ENCODE peak calls at places on chromosomes 2 and 18, in seven cellular contexts. S is ascending aorta, F is colonic mucosa, K is pancreas, Y is lung, I is H9, X is tibial artery. U is an unnamed sample.

GRCh38 chr2:86224645-86225355 is 25.5 kb downstream of the MRPL35 start:
- DNase-seq in S (no peak), F (no peak), K (no peak), Y (no peak), I (no peak), X (no peak), U (no peak)

GRCh38 chr2:1622521-1623200 is 121.7 kb downstream of the PXDN start:
- DNase-seq in S (no peak), F (no peak), K (no peak), Y (no peak), I (no peak), X (no peak), U (no peak)

GRCh38 chr2:60764736-60765534 is 8.9 kb downstream of the PAPOLG start:
- DNase-seq in S (no peak), F (no peak), K (no peak), Y (no peak), I (no peak), X (no peak), U (no peak)

GRCh38 chr18:60019463-60019840 is 119.7 kb downstream of the PMAIP1 start:
- DNase-seq in S (no peak), F (no peak), K (no peak), Y (no peak), I (no peak), X (no peak), U (no peak)

GRCh38 chr18:21762181-21762772 is 21.7 kb downstream of the MIB1 start:
- DNase-seq in S (no peak), F (no peak), K (no peak), Y (no peak), I (no peak), X (no peak), U (no peak)

GRCh38 chr2:152458441-152458940 is 123.5 kb downstream of the FMNL2 start:
- DNase-seq in S (no peak), F (no peak), K (no peak), Y (no peak), I (no peak), X (no peak), U (no peak)

GRCh38 chr18:67232406-67232805 is 284.1 kb downstream of the DSEL start:
- DNase-seq in S (no peak), F (no peak), K (no peak), Y (no peak), I (no peak), X (no peak), U (no peak)

GRCh38 chr2:98705333-98705617 is 25.7 kb downstream of the MGAT4A start:
- DNase-seq in S (no peak), F (no peak), K (no peak), Y (no peak), I (no peak), X (no peak), U (no peak)

GRCh38 chr2:989766-990467 is 39.3 kb downstream of the SNTG2 start:
- DNase-seq in S (no peak), F (no peak), K (no peak), Y (no peak), I (no peak), X (no peak), U (no peak)

GRCh38 chr2:149552830-149553229 is 34.7 kb downstream of the MMADHC start:
- DNase-seq in S (no peak), F (no peak), K (no peak), Y (no peak), I (no peak), X (no peak), U (no peak)

GRCh38 chr2:64727843-64728463 is 74.2 kb upstream of the SERTAD2 start:
- DNase-seq in S (no peak), F (no peak), K (no peak), Y (no peak), I (peak), X (no peak), U (no peak)

GRCh38 chr2:111032721-111033532 is 87.8 kb upstream of the BCL2L11 start:
- DNase-seq in S (no peak), F (peak), K (peak), Y (no peak), I (peak), X (no peak), U (peak)

GRCh38 chr2:174699993-174700766 is 64.1 kb downstream of the CHRNA1 start:
- DNase-seq in S (no peak), F (no peak), K (no peak), Y (no peak), I (no peak), X (no peak), U (no peak)

GRCh38 chr2:218896501-218897393 is 16.1 kb downstream of the WNT10A start:
- DNase-seq in S (no peak), F (peak), K (no peak), Y (no peak), I (peak), X (no peak), U (peak)

GRCh38 chr18:79947054-79947755 is 4.2 kb downstream of the SLC66A2 start:
- DNase-seq in S (no peak), F (peak), K (no peak), Y (no peak), I (peak), X (no peak), U (no peak)

GRCh38 chr18:69874058-69874457 is 73.6 kb downstream of the CD226 start:
- DNase-seq in S (no peak), F (no peak), K (no peak), Y (no peak), I (no peak), X (no peak), U (no peak)

GRCh38 chr18:30415903-30416302 is 626.6 kb downstream of the DSC3 start:
- DNase-seq in S (no peak), F (no peak), K (no peak), Y (no peak), I (no peak), X (no peak), U (no peak)

GRCh38 chr2:177334940-177335543 is 57.5 kb upstream of the AGPS start:
- DNase-seq in S (no peak), F (no peak), K (no peak), Y (no peak), I (no peak), X (no peak), U (no peak)

GRCh38 chr18:3715223-3716080 is 265.5 kb downstream of the TGIF1 start:
- DNase-seq in S (no peak), F (no peak), K (no peak), Y (no peak), I (no peak), X (no peak), U (no peak)

GRCh38 chr2:173124441-173124840 is 48.8 kb downstream of the MAP3K20 start:
- DNase-seq in S (no peak), F (no peak), K (no peak), Y (no peak), I (no peak), X (no peak), U (no peak)

GRCh38 chr2:112757265-112757664 is 7.1 kb downstream of the CKAP2L start:
- DNase-seq in S (no peak), F (no peak), K (no peak), Y (no peak), I (no peak), X (no peak), U (no peak)

GRCh38 chr18:51867767-51868166 is 472.2 kb upstream of the DCC start:
- DNase-seq in S (no peak), F (no peak), K (no peak), Y (no peak), I (no peak), X (no peak), U (no peak)

GRCh38 chr2:159209341-159210306 is 76.9 kb downstream of the WDSUB1 start:
- DNase-seq in S (no peak), F (peak), K (no peak), Y (no peak), I (no peak), X (no peak), U (no peak)

GRCh38 chr18:21196426-21196825 is 45.6 kb upstream of the GREB1L start:
- DNase-seq in S (no peak), F (no peak), K (no peak), Y (no peak), I (no peak), X (no peak), U (no peak)

GRCh38 chr2:174005801-174006419 is 40.7 kb upstream of the SP3 start:
- DNase-seq in S (no peak), F (no peak), K (no peak), Y (no peak), I (no peak), X (no peak), U (no peak)

GRCh38 chr2:150459281-150459680 is 28.2 kb downstream of the RND3 start:
- DNase-seq in S (no peak), F (no peak), K (no peak), Y (no peak), I (no peak), X (no peak), U (no peak)

GRCh38 chr2:203683932-203684556 is 22.4 kb upstream of the CD28 start:
- DNase-seq in S (no peak), F (no peak), K (no peak), Y (no peak), I (no peak), X (peak), U (peak)

GRCh38 chr2:238560234-238560633 is 133.5 kb downstream of the ASB1 start:
- DNase-seq in S (no peak), F (no peak), K (no peak), Y (no peak), I (peak), X (no peak), U (no peak)

GRCh38 chr2:178602901-178603300 is 122.6 kb downstream of the PLEKHA3 start:
- DNase-seq in S (no peak), F (no peak), K (no peak), Y (no peak), I (no peak), X (no peak), U (no peak)

GRCh38 chr18:13302611-13303267 is 84.2 kb downstream of the LDLRAD4 start:
- DNase-seq in S (no peak), F (no peak), K (no peak), Y (no peak), I (no peak), X (no peak), U (no peak)

GRCh38 chr2:38925982-38926381 is 36.3 kb downstream of the ARHGEF33 start:
- DNase-seq in S (no peak), F (no peak), K (no peak), Y (no peak), I (peak), X (no peak), U (no peak)

GRCh38 chr18:45657357-45658335 is 42.4 kb downstream of the SLC14A2 start:
- DNase-seq in S (no peak), F (no peak), K (no peak), Y (no peak), I (no peak), X (no peak), U (no peak)

GRCh38 chr18:26536664-26537063 is 11.7 kb downstream of the KCTD1 start:
- DNase-seq in S (no peak), F (no peak), K (no peak), Y (no peak), I (no peak), X (no peak), U (no peak)

GRCh38 chr2:101733257-101733993 is 35.9 kb downstream of the MAP4K4 start:
- DNase-seq in S (no peak), F (no peak), K (no peak), Y (no peak), I (no peak), X (no peak), U (no peak)

GRCh38 chr18:59446012-59446411 is 86.9 kb upstream of the LMAN1 start:
- DNase-seq in S (no peak), F (no peak), K (no peak), Y (no peak), I (no peak), X (no peak), U (no peak)

DNA sequence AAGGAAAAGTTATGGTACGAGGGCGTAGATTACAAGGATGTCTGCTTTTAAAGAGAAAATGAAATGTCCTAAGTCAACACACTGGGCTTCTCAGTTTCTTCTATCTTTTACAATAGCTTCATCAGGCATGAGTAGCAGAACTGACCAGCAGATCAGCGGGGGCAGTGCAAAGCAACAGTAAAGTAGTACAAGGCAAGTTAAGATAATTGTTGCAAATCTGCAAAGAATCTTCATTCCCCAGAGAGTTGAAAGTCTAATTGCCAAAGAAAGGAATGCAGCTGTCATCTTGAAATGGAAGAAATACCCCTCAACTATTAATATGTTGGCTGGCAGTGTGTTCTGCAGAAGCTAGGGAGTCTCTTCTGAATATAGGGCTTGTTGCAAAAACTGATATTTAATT is 60.2 kb upstream of the SLC39A10 start:
- DNase-seq in S (no peak), F (no peak), K (no peak), Y (no peak), I (no peak), X (no peak), U (no peak)
- TF ChIP-seq CTCF in S (no peak), F (no peak), K (no peak), Y (no peak), I (no peak), X (no peak), U (no peak)

GRCh38 chr2:47155091-47155876 is at the start of gene STPG4:
- DNase-seq in S (no peak), F (no peak), K (no peak), Y (no peak), I (peak), X (no peak), U (no peak)

GRCh38 chr2:47158576-47158975 is 3.5 kb upstream of the STPG4 start:
- DNase-seq in S (no peak), F (no peak), K (no peak), Y (no peak), I (no peak), X (no peak), U (no peak)

GRCh38 chr2:47147011-47147410 is 8.1 kb downstream of the STPG4 start:
- DNase-seq in S (no peak), F (no peak), K (no peak), Y (no peak), I (no peak), X (no peak), U (no peak)

GRCh38 chr2:47150175-47150574 is 4.9 kb downstream of the STPG4 start:
- DNase-seq in S (no peak), F (no peak), K (no peak), Y (no peak), I (no peak), X (no peak), U (no peak)

GRCh38 chr2:47152803-47153202 is 2.3 kb downstream of the STPG4 start:
- DNase-seq in S (no peak), F (no peak), K (no peak), Y (no peak), I (no peak), X (no peak), U (no peak)
- TF ChIP-seq CTCF in S (no peak), F (no peak), K (no peak), Y (no peak), I (no peak), X (no peak), U (no peak)

GRCh38 chr2:234058881-234059280 is 8.4 kb downstream of the SPP2 start:
- DNase-seq in S (no peak), F (no peak), K (no peak), Y (no peak), I (no peak), X (no peak), U (no peak)
- TF ChIP-seq CTCF in S (no peak), F (no peak), K (no peak), Y (no peak), I (no peak), X (no peak), U (no peak)

DNA sequence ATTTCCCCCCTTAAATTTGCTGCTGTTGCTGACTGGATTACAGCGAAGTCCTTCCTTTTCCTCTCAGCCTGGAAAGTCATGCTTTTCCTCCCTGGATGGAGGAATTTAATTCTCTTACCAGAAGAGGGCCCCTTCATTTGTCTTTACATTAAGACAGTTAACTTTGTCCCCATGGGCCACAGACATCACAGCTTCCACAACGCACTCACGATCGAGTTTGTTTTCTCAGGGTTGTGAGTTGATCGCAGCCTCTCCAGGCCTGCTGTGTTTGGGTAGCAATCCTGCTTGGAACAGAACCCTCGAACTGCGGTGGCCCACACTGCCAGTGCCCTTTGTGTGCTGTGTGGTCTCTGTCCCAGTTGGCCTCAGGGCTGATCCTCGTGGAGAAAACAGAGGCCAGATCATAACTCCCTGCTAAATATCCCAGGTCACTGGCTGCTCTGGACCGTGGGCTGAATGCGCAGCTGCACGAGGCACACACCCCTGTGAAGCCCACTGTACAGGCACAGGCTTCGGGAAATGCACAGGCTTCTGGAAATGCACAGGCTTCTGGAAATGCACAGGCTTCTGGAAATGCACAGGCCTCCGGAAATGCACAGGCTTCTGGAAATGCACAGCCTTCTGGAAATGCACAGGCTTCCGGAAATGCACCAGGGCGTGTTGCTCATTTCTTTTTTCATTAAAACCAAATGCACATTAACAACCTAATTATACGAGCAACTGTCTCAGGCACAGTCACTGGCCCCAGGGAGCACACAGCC is 2.2 kb upstream of the PDIA6 start:
- DNase-seq in S (no peak), F (no peak), K (no peak), Y (no peak), I (no peak), X (no peak), U (no peak)
- TF ChIP-seq CTCF in S (no peak), F (no peak), K (no peak), Y (no peak), I (peak), X (no peak), U (no peak)

DNA sequence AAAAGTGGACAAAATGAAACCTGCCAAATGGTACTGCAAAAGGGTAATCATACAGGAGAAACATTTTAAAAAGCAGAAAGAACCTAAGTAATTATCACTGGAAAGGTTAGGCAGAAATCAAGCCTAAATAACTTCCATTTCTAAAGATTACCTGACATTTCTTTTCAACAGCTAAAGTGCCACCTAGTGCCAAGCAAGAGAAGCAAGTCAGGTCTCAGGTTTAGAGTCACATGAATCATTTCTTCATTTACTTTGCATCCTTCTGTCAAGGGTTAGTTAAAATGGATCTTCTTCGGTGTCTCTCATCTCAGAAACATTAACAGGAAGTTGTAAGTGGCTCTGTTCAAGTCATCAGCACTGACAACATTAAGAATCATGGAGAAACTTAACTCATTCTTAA is 90.3 kb downstream of the AKAIN1 start:
- DNase-seq in S (no peak), F (no peak), K (no peak), Y (no peak), I (no peak), X (no peak), U (no peak)
- TF ChIP-seq CTCF in S (no peak), F (no peak), K (no peak), Y (no peak), I (peak), X (no peak), U (no peak)

GRCh38 chr2:226953206-226953605 is 117.4 kb downstream of the RHBDD1 start:
- DNase-seq in S (peak), F (no peak), K (no peak), Y (no peak), I (no peak), X (peak), U (no peak)
- TF ChIP-seq CTCF in S (no peak), F (no peak), K (no peak), Y (no peak), I (no peak), X (no peak), U (no peak)

GRCh38 chr2:66573866-66574265 is 138.9 kb downstream of the MEIS1 start:
- DNase-seq in S (no peak), F (no peak), K (peak), Y (no peak), I (peak), X (no peak), U (no peak)
- TF ChIP-seq CTCF in S (no peak), F (no peak), K (no peak), Y (no peak), I (no peak), X (no peak), U (no peak)

GRCh38 chr18:56739731-56740130 is 88.6 kb downstream of the WDR7 start:
- DNase-seq in S (no peak), F (no peak), K (no peak), Y (no peak), I (no peak), X (no peak), U (no peak)
- TF ChIP-seq CTCF in S (no peak), F (no peak), K (no peak), Y (no peak), I (no peak), X (no peak), U (no peak)

GRCh38 chr2:10303634-10304378 is 1.1 kb downstream of the HPCAL1 start:
- DNase-seq in S (no peak), F (peak), K (peak), Y (peak), I (no peak), X (no peak), U (no peak)
- TF ChIP-seq CTCF in S (peak), F (no peak), K (no peak), Y (no peak), I (no peak), X (no peak), U (peak)